ENCODE peak calls at places on chromosome 16, in six cellular contexts. D is K562; L is CD4-positive, alpha-beta memory T cell; K is AG10803; R is IMR-90; H is DND-41. J is an unnamed sample.

GRCh38 chr16:11251525-11252481 is 4.2 kb downstream of the SOCS1 start:
- DNase-seq in K (peak), D (no peak), R (peak), H (peak), L (peak), J (no peak)

GRCh38 chr16:3095869-3096268 is 3.2 kb downstream of the ZSCAN10 start:
- DNase-seq in K (no peak), L (peak), H (peak), R (no peak), D (peak), J (no peak)

GRCh38 chr16:15725641-15726240 is 75.7 kb downstream of the NDE1 start:
- DNase-seq in L (no peak), H (no peak), D (no peak), K (no peak), R (no peak), J (no peak)

GRCh38 chr16:2056077-2056476 is 8.3 kb downstream of the TSC2 start:
- DNase-seq in H (no peak), L (no peak), K (peak), R (no peak), D (no peak), J (no peak)

GRCh38 chr16:28859326-28859725 is 4.3 kb upstream of the SH2B1 start:
- DNase-seq in D (no peak), K (peak), R (no peak), H (no peak), L (no peak), J (no peak)

GRCh38 chr16:74868501-74868900 is 93.9 kb upstream of the FA2H start:
- DNase-seq in D (no peak), H (no peak), L (peak), R (peak), K (peak), J (no peak)

GRCh38 chr16:1923299-1924034 is 5.3 kb upstream of the HS3ST6 start:
- DNase-seq in D (peak), K (peak), R (no peak), L (no peak), H (no peak), J (peak)

GRCh38 chr16:1073262-1073558 is 663 bp downstream of the SSTR5 start:
- DNase-seq in H (no peak), K (no peak), L (no peak), R (no peak), D (no peak), J (no peak)

GRCh38 chr16:3194792-3195191 is 6.8 kb downstream of the OR1F1 start:
- DNase-seq in H (no peak), L (no peak), R (no peak), K (no peak), D (peak), J (no peak)

GRCh38 chr16:57507414-57508083 is 21.3 kb upstream of the DOK4 start:
- DNase-seq in R (no peak), H (no peak), L (no peak), K (no peak), D (no peak), J (no peak)

GRCh38 chr16:46690281-46691178 is 1.1 kb downstream of the ORC6 start:
- DNase-seq in H (no peak), K (peak), L (no peak), D (no peak), R (peak), J (peak)

GRCh38 chr16:83145297-83145696 is 518.5 kb downstream of the CDH13 start:
- DNase-seq in K (no peak), R (no peak), L (no peak), H (no peak), D (no peak), J (no peak)

GRCh38 chr16:67108489-67108888 is 1.3 kb upstream of the PHAF1 start:
- DNase-seq in R (no peak), L (no peak), K (no peak), D (no peak), H (no peak), J (no peak)

GRCh38 chr16:58201163-58201562 is 3.3 kb upstream of the CSNK2A2 start:
- DNase-seq in H (no peak), L (no peak), K (no peak), R (no peak), D (no peak), J (no peak)

GRCh38 chr16:68179196-68179795 is 56.6 kb downstream of the ESRP2 start:
- DNase-seq in R (peak), H (no peak), K (peak), L (no peak), D (no peak), J (no peak)

GRCh38 chr16:4415538-4416199 is 727 bp downstream of the CORO7 start:
- DNase-seq in K (no peak), D (peak), L (peak), R (no peak), H (peak), J (peak)

GRCh38 chr16:22262460-22262859 is 34.7 kb upstream of the POLR3E start:
- DNase-seq in H (no peak), K (peak), L (no peak), R (peak), D (no peak), J (no peak)

GRCh38 chr16:78421244-78421661 is 321.8 kb downstream of the WWOX start:
- DNase-seq in R (no peak), L (no peak), H (no peak), K (no peak), D (no peak), J (no peak)

GRCh38 chr16:81723098-81723723 is 55.9 kb upstream of the PLCG2 start:
- DNase-seq in K (peak), H (peak), D (peak), R (peak), L (peak), J (peak)

GRCh38 chr16:67665598-67665997 is 952 bp downstream of the ENKD1 start:
- DNase-seq in R (no peak), D (no peak), L (no peak), H (no peak), K (no peak), J (no peak)

GRCh38 chr16:74100405-74101316 is 196.0 kb upstream of the PSMD7 start:
- DNase-seq in R (no peak), K (no peak), D (no peak), H (no peak), L (no peak), J (no peak)

GRCh38 chr16:23865853-23866252 is 30.1 kb downstream of the PRKCB start:
- DNase-seq in H (no peak), K (no peak), L (no peak), D (no peak), R (no peak), J (no peak)

GRCh38 chr16:79508294-79508693 is 92.2 kb downstream of the MAF start:
- DNase-seq in H (no peak), D (no peak), L (no peak), K (no peak), R (no peak), J (no peak)

GRCh38 chr16:88087517-88087877 is 136.3 kb downstream of the BANP start:
- DNase-seq in R (no peak), L (no peak), D (no peak), H (no peak), K (no peak), J (no peak)

GRCh38 chr16:25925466-25925865 is 233.7 kb downstream of the HS3ST4 start:
- DNase-seq in K (no peak), R (no peak), D (no peak), H (no peak), L (no peak), J (no peak)

GRCh38 chr16:30699615-30700099 is 686 bp downstream of the SRCAP start:
- DNase-seq in K (no peak), D (no peak), H (no peak), L (no peak), R (no peak), J (no peak)

GRCh38 chr16:51651061-51651466 is 500.0 kb upstream of the SALL1 start:
- DNase-seq in H (no peak), L (no peak), K (no peak), R (no peak), D (no peak), J (no peak)

GRCh38 chr16:71628810-71629209 is 2.8 kb downstream of the MARVELD3 start:
- DNase-seq in R (no peak), L (no peak), H (no peak), D (no peak), K (peak), J (no peak)

GRCh38 chr16:17194190-17194780 is 276.5 kb downstream of the XYLT1 start:
- DNase-seq in R (peak), D (peak), H (peak), K (peak), L (peak), J (peak)

GRCh38 chr16:20763461-20764232 is at the start of gene ACSM3:
- DNase-seq in K (peak), L (peak), H (peak), D (peak), R (peak), J (peak)

GRCh38 chr16:53085539-53086450 is 31.0 kb downstream of the CHD9 start:
- DNase-seq in D (no peak), L (no peak), R (no peak), H (no peak), K (peak), J (no peak)

GRCh38 chr16:57672416-57672815 is 4.3 kb downstream of the ADGRG3 start:
- DNase-seq in K (no peak), L (no peak), H (no peak), R (no peak), D (no peak), J (no peak)

GRCh38 chr16:31427441-31428276 is 501 bp downstream of the COX6A2 start:
- DNase-seq in R (no peak), L (peak), D (peak), K (peak), H (no peak), J (peak)

GRCh38 chr16:80277182-80277581 is 263.6 kb upstream of the DYNLRB2 start:
- DNase-seq in L (no peak), R (no peak), H (no peak), D (peak), K (no peak), J (no peak)

GRCh38 chr16:88530051-88530857 is 39.9 kb upstream of the ZC3H18 start:
- DNase-seq in R (no peak), H (no peak), K (no peak), D (no peak), L (no peak), J (no peak)

GRCh38 chr16:5252800-5253199 is 155.2 kb upstream of the EEF2KMT start:
- DNase-seq in L (no peak), K (no peak), R (no peak), D (no peak), H (no peak), J (no peak)

GRCh38 chr16:31331141-31331764 is 23.7 kb upstream of the ITGAX start:
- DNase-seq in K (no peak), H (peak), R (no peak), D (no peak), L (no peak), J (peak)

DNA sequence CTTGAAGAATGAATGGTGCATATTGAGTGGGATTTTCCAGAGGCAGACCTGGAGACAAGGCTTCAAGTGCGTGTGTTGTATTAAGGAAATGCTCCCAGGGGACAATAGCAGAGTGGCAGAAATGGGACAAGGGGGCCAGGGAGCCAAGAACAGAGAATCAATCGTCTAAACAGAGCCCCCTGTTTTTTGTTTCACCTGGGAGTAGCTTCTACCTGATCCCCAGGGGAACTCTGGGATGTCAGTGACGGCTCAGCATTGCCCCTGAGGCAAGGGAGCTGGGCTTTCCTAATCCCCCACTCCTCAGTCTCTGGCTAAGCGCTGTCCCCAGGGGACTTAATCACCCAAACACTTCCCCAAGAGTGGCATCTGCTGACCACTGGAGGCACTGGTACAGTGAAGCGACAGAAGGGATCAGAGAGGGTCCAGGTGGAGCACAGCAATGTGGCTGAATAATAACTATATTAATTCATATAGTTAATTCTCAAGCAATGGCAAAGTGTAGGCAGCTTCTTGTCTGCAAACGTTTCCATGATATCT is 35.7 kb upstream of the C16orf78 start:
- DNase-seq in L (no peak), H (no peak), R (no peak), K (no peak), D (no peak), J (no peak)
- H3K4me3 ChIP-seq in L (no peak), H (no peak), R (no peak), K (no peak), D (no peak), J (no peak)

GRCh38 chr16:86408685-86409084 is 101.6 kb upstream of the FOXF1 start:
- DNase-seq in H (no peak), L (no peak), D (no peak), R (peak), K (no peak), J (no peak)
- H3K4me3 ChIP-seq in H (no peak), L (no peak), D (no peak), R (no peak), K (no peak), J (no peak)

DNA sequence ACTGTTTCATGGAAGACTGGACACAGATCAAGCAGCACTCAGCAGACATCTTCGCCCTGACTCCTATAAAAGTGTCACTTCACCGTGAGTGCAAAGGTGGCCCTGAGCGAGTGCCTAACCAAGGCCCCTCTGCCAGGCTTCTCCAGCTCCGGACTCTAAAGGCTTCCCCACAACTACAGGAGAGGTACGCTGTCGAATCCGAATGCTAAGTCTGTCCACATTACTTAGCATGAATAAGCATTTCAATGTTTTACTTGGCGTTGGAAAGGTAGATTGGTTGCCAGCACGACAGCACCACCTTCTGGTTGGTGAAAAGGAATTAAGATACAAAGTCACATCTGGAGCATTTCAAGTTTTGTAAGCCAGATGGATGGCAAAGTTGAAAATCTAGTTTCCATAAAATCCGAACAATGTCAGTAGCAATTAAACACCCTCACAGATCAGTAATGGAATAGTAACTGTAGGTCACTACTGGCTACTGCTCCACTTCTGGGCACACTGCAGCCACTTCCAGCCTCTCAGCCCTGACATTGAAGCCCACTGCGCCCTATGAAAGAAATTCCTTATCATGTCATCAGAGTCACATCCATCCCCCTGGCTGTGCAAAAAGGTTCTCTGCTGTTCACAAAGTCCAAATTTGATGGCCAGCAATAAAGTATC is 100.9 kb downstream of the PARN start:
- DNase-seq in H (peak), D (peak), K (peak), R (peak), L (peak), J (peak)
- H3K4me3 ChIP-seq in H (no peak), D (no peak), K (peak), R (peak), L (no peak), J (no peak)

DNA sequence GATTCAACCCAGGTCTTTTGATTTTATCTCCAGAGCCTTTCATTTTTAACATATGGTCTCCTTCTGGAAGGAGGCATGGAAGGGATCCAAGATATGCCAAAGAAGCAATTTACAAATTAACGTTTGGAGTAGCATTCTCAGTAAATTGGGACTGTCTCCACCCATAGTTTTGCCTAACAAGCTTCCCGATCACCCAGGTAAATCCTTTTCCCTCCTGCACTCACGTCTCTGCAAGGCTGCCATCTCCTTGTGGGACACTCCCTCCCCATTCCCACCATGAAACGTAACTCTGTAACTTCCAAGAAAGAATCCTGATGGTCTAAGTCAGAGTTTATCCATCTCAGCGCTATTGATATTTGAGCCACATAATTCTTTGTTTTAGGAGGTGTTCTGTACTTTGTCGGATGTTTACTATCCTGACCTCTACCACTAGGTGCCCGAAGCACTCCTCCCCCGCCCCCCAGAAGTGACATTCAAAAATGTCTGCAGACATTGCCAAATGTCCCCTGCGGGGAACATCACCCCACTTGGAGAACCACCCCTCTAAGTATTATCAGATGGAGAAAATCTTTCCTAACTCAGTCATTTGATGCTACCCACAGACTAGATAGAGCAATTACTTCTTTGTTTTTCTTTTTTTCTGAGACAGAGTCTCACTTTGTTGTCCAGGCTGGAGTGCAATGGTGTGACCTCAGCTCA is 32.9 kb upstream of the NFAT5 start:
- DNase-seq in H (no peak), L (no peak), D (peak), R (no peak), K (peak), J (no peak)
- H3K4me3 ChIP-seq in H (no peak), L (no peak), D (no peak), R (no peak), K (no peak), J (no peak)

DNA sequence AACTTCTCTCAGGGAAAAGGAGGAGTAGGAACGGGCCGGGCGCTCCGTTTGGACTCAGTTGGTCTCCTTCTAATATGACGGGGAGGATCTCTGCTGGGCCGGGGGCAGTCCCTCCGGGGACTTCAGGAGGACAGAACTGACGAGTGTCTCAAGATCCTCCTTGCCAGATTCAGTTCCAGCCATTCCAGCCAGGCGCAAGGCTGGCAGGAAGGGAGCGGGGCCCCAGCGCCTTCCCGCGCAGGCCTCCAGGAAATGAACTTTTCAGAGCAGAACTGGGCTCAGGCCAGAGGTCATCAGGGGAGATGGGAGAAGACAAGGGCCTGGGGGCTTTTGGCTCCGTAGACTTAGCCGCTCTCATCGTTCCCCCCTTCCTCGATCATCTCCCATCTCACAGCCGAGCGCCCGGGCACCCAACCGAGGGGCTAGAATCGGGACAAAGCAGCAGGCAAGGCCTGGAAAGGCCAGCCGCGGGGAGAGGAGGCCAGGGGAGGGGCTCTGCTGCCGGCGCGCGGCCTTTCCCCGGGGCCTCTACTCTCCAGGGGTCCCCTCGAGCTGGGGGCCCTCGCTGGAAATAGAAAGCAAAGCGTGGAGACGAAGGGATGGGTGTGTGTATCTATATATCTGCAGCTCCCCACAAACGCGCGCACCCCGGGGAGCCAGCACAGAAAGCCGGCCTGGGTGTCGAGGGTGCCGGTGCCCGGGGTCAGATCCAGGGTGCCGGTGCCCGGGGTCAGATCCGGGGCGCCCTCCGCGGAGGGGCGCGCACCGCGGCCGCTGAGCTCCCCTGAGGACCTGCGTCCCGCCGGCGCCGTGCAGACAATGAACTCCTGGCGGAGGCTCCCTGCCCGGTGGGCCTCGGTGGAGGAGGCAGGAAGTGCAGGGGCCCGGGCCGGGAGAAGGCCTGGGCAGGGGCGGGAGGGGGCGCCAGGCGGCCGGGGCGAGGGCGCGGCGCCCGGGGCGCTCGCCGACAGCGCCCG is 1.4 kb downstream of the ZNF423 start:
- DNase-seq in H (peak), R (no peak), K (no peak), D (no peak), L (no peak), J (peak)
- H3K4me3 ChIP-seq in H (peak), R (peak), K (peak), D (no peak), L (no peak), J (peak)

GRCh38 chr16:12673466-12673865 is 130.2 kb downstream of the CPPED1 start:
- DNase-seq in L (no peak), K (no peak), R (no peak), D (no peak), H (no peak), J (no peak)

GRCh38 chr16:12674096-12674495 is 129.6 kb downstream of the CPPED1 start:
- DNase-seq in R (peak), D (no peak), K (peak), H (no peak), L (no peak), J (no peak)

GRCh38 chr16:12674524-12674923 is 129.2 kb downstream of the CPPED1 start:
- DNase-seq in H (no peak), D (no peak), L (no peak), R (no peak), K (no peak), J (no peak)

GRCh38 chr16:12677472-12677871 is 126.2 kb downstream of the CPPED1 start:
- DNase-seq in D (no peak), K (no peak), L (no peak), R (no peak), H (peak), J (no peak)

DNA sequence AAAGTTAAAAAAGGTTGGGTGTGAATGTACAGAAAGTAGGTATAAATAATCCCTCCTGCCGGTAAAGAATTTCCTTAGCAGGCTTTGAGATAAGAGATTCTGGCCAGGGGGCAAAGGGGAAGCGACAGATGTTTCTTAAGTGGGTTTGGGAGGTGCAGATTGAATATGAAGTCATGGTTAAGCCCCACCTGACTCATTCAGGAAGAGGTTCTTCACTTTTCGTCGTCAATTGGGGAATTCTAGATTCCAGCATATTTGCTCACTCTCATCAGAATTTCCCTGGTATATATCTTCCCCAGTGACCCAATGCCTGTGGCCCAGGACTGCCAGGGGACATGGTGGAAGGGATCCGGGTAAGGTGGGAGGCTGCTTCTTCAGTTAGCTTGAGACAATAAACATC is 127.8 kb downstream of the CPPED1 start:
- DNase-seq in H (no peak), L (no peak), K (peak), R (peak), D (peak), J (no peak)
- H3K4me3 ChIP-seq in H (no peak), L (no peak), K (no peak), R (no peak), D (no peak), J (no peak)

GRCh38 chr16:85569039-85569614 is 44.0 kb upstream of the GSE1 start:
- DNase-seq in R (no peak), L (no peak), H (no peak), D (no peak), K (no peak), J (no peak)
- H3K4me3 ChIP-seq in R (no peak), L (no peak), H (peak), D (peak), K (no peak), J (no peak)

J was measured in MG63.